ENCODE peak calls at places on chromosome 21, in four cellular contexts. D is HL-60, J is K562, A is GM12878. Q is an unnamed sample.

GRCh38 chr21:16424331-16424749 is 694.6 kb downstream of the USP25 start:
- DNase-seq in D (no peak), J (no peak), A (no peak), Q (no peak)

GRCh38 chr21:44800971-44801467 is 601 bp downstream of the UBE2G2 start:
- DNase-seq in D (peak), J (peak), A (no peak), Q (peak)

GRCh38 chr21:29658177-29658933 is 281.4 kb downstream of the GRIK1 start:
- DNase-seq in D (no peak), J (no peak), A (no peak), Q (no peak)

GRCh38 chr21:33367309-33367973 is 35.8 kb upstream of the IFNGR2 start:
- DNase-seq in D (no peak), J (no peak), A (no peak), Q (no peak)

GRCh38 chr21:27047331-27048314 is 80.7 kb upstream of the ADAMTS5 start:
- DNase-seq in D (no peak), J (no peak), A (no peak), Q (no peak)

GRCh38 chr21:16377120-16377658 is 647.4 kb downstream of the USP25 start:
- DNase-seq in D (no peak), J (no peak), A (no peak), Q (no peak)

GRCh38 chr21:41234574-41234973 is 66.6 kb downstream of the BACE2 start:
- DNase-seq in D (no peak), J (no peak), A (no peak), Q (no peak)

GRCh38 chr21:35674895-35675470 is 385.3 kb downstream of the SETD4 start:
- DNase-seq in D (no peak), J (no peak), A (no peak), Q (no peak)

GRCh38 chr21:29641635-29642550 is 297.9 kb downstream of the GRIK1 start:
- DNase-seq in D (no peak), J (peak), A (no peak), Q (no peak)

GRCh38 chr21:36369064-36369685 is 16.0 kb upstream of the CHAF1B start:
- DNase-seq in D (no peak), J (no peak), A (no peak), Q (no peak)

GRCh38 chr21:44838038-44838895 is 20.4 kb upstream of the SUMO3 start:
- DNase-seq in D (no peak), J (no peak), A (no peak), Q (no peak)

GRCh38 chr21:35617491-35617890 is 442.8 kb downstream of the SETD4 start:
- DNase-seq in D (no peak), J (no peak), A (no peak), Q (no peak)

GRCh38 chr21:40052276-40052675 is 185.0 kb downstream of the PCP4 start:
- DNase-seq in D (no peak), J (no peak), A (no peak), Q (no peak)

GRCh38 chr21:15084668-15085067 is 19.9 kb upstream of the NRIP1 start:
- DNase-seq in D (no peak), J (no peak), A (no peak), Q (no peak)

GRCh38 chr21:15076730-15077129 is 11.9 kb upstream of the NRIP1 start:
- DNase-seq in D (no peak), J (no peak), A (no peak), Q (no peak)

GRCh38 chr21:15077529-15077928 is 12.7 kb upstream of the NRIP1 start:
- DNase-seq in D (no peak), J (no peak), A (no peak), Q (no peak)

GRCh38 chr21:15079276-15079675 is 14.5 kb upstream of the NRIP1 start:
- DNase-seq in D (no peak), J (no peak), A (no peak), Q (no peak)

GRCh38 chr21:15080504-15080903 is 15.7 kb upstream of the NRIP1 start:
- DNase-seq in D (no peak), J (no peak), A (no peak), Q (no peak)
- TF ChIP-seq SPI1 in D (no peak), J (no peak), A (no peak), Q (no peak)

GRCh38 chr21:38263493-38263892 is 6.7 kb downstream of the KCNJ15 start:
- DNase-seq in D (no peak), J (no peak), A (no peak), Q (no peak)
- TF ChIP-seq SPI1 in D (no peak), J (no peak), A (no peak), Q (no peak)

DNA sequence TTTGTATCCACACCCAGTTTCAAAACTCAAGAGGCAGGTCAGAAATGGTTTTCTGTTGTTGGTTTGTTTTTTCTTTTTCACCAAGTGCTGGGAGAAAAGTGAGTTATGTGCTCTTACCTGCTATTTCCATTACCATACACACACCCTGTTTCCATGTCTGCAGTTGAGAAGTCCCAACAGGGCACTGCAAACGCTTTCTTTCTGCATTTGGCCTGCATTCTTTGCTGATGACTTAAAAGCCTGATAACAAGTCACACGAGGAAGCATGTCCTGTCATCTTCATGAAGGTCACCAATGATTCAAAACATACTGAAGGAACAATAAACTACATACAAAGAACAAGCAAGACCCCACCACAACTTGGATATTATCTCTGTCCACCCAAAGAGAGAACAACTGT is 24.8 kb upstream of the KCNE1 start:
- DNase-seq in D (no peak), J (no peak), A (no peak), Q (no peak)
- TF ChIP-seq SPI1 in D (no peak), J (no peak), A (no peak), Q (no peak)

GRCh38 chr21:45944601-45945000 is 37.0 kb upstream of the COL6A1 start:
- DNase-seq in D (no peak), J (no peak), A (no peak), Q (no peak)
- TF ChIP-seq SPI1 in D (no peak), J (no peak), A (no peak), Q (no peak)

GRCh38 chr21:42375141-42375905 is 9.0 kb upstream of the TFF1 start:
- DNase-seq in D (no peak), J (no peak), A (no peak), Q (no peak)

GRCh38 chr21:42375966-42376337 is 9.6 kb upstream of the TFF1 start:
- DNase-seq in D (no peak), J (no peak), A (no peak), Q (no peak)

GRCh38 chr21:42377951-42378340 is 11.6 kb upstream of the TFF1 start:
- DNase-seq in D (no peak), J (no peak), A (no peak), Q (no peak)

GRCh38 chr21:42377211-42377950 is 11.0 kb upstream of the TFF1 start:
- DNase-seq in D (no peak), J (no peak), A (no peak), Q (no peak)

DNA sequence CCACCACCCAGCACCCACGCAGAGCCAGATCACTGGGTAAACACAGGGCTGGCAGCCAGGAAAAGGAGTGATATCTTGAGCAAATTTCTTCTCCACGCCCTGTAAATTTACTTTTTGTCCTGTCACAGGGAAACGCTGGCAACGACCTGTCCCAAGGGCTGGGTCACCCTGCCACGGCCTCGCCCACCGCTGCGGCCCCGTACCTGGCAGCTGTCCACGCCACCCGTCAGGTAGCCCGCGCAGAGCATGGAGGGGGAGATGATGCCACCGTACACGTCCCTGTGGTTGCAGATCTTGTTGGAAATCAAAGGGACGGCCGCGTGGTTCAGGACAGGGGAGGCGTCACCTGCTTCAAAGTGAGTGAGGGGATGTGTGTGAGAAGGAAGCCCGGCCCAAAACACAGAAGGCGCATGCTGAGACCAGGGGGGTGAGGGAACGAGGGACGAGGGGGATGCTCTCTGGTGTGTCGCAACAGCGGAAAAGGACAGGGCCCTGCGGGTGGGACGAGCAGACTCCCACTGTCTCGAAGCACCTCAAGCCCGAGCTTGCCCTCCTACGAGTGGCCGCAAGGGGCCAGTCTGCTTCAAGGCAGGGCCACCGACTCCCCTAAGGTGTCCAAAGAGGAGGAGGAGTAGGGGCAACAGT is 10.1 kb upstream of the TFF1 start:
- DNase-seq in D (no peak), J (peak), A (no peak), Q (no peak)
- TF ChIP-seq SPI1 in D (no peak), J (no peak), A (no peak), Q (no peak)

GRCh38 chr21:38609580-38609979 is 111.3 kb upstream of the ERG start:
- DNase-seq in D (no peak), J (no peak), A (no peak), Q (no peak)

GRCh38 chr21:38611262-38611661 is 113.0 kb upstream of the ERG start:
- DNase-seq in D (no peak), J (no peak), A (no peak), Q (no peak)

GRCh38 chr21:38610573-38611251 is 112.4 kb upstream of the ERG start:
- DNase-seq in D (peak), J (no peak), A (no peak), Q (no peak)

GRCh38 chr21:38613686-38614085 is 115.4 kb upstream of the ERG start:
- DNase-seq in D (no peak), J (no peak), A (no peak), Q (no peak)

GRCh38 chr21:38614558-38614957 is 116.3 kb upstream of the ERG start:
- DNase-seq in D (no peak), J (no peak), A (no peak), Q (no peak)
- TF ChIP-seq SPI1 in D (no peak), J (no peak), A (no peak), Q (no peak)

DNA sequence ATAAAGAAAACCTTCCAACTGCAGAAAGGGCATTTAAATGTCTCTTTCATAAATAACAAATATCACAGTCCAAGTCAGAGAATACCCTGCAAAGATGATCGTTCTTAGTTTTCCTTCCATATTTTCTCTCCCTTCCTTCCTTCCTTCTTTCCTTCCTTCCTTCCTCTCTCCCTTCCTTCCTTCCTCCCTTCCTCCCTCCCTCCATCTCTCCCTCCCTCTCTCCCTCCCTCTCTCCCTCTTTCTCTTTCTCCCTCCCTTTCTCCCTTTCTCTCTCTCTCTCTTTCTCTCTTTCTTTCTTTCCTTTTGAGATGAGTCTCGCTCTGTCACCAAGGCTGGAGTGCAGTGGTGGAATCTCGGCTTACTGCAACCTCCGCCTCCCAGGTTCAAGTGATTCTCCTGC is 29.0 kb upstream of the SCAF4 start:
- DNase-seq in D (no peak), J (no peak), A (no peak), Q (no peak)
- TF ChIP-seq SPI1 in D (no peak), J (no peak), A (no peak), Q (no peak)

GRCh38 chr21:24204641-24205040 is 1402.6 kb downstream of the MRPL39 start:
- DNase-seq in D (no peak), J (no peak), A (no peak), Q (no peak)
- TF ChIP-seq SPI1 in D (no peak), J (no peak), A (no peak), Q (no peak)